ENCODE peak calls at places on chromosomes 1 and 21, in six cellular contexts. F is K562, A is HepG2, P is HCT116, I is GM12878, Y is H1. V is an unnamed sample.

GRCh38 chr1:179803916-179804315 is 60.8 kb downstream of the FAM163A start:
- DNase-seq in F (no peak), Y (no peak), I (no peak), P (no peak), A (no peak), V (no peak)

GRCh38 chr1:177355575-177355974 is 184.8 kb downstream of the BRINP2 start:
- DNase-seq in I (no peak), F (no peak), Y (peak; percentile 62), P (no peak), A (peak; percentile 3), V (peak; percentile 41)

GRCh38 chr1:55257958-55258357 is 42.8 kb upstream of the USP24 start:
- DNase-seq in F (no peak), Y (no peak), A (no peak), I (peak; percentile 45), P (no peak), V (no peak)

GRCh38 chr1:232473319-232473718 is 156.6 kb downstream of the SIPA1L2 start:
- DNase-seq in I (no peak), A (no peak), P (no peak), Y (no peak), F (no peak), V (no peak)

GRCh38 chr1:27143408-27143807 is 11.5 kb downstream of the SLC9A1 start:
- DNase-seq in A (no peak), P (no peak), I (no peak), F (peak; percentile 59), Y (no peak), V (no peak)

GRCh38 chr1:36306210-36306901 is at the start of gene SH3D21:
- DNase-seq in F (peak; percentile 40), Y (peak; percentile 84), P (no peak), A (peak; percentile 67), I (no peak), V (peak; percentile 59)

GRCh38 chr1:81662913-81663526 is 137.7 kb upstream of the ADGRL2 start:
- DNase-seq in A (no peak), F (no peak), I (no peak), P (no peak), Y (no peak), V (no peak)

GRCh38 chr1:39359028-39359570 is 132.3 kb upstream of the BMP8A start:
- DNase-seq in F (no peak), I (no peak), P (no peak), A (no peak), Y (no peak), V (no peak)

GRCh38 chr1:207181838-207182237 is 77.8 kb downstream of the C4BPA start:
- DNase-seq in I (no peak), A (no peak), F (no peak), Y (no peak), P (no peak), V (no peak)

GRCh38 chr1:244074559-244075171 is 23.6 kb downstream of the ZBTB18 start:
- DNase-seq in Y (peak; percentile 43), P (no peak), F (no peak), A (no peak), I (no peak), V (no peak)

GRCh38 chr1:245409341-245410195 is 254.8 kb downstream of the KIF26B start:
- DNase-seq in A (no peak), Y (no peak), F (no peak), I (no peak), P (no peak), V (no peak)

GRCh38 chr1:185352067-185352466 is 35.0 kb upstream of the IVNS1ABP start:
- DNase-seq in P (no peak), F (peak; percentile 25), A (no peak), I (no peak), Y (no peak), V (no peak)

GRCh38 chr1:64686828-64687724 is 57.8 kb upstream of the RAVER2 start:
- DNase-seq in F (peak; percentile 66), Y (no peak), P (peak; percentile 43), A (peak; percentile 37), I (no peak), V (peak; percentile 49)

GRCh38 chr1:25487628-25488027 is 55.8 kb upstream of the LDLRAP1 start:
- DNase-seq in P (no peak), Y (no peak), F (peak; percentile 59), I (no peak), A (peak; percentile 8), V (peak; percentile 37)

GRCh38 chr1:224276768-224277487 is 53.0 kb downstream of the NVL start:
- DNase-seq in Y (no peak), F (no peak), I (no peak), P (no peak), A (no peak), V (no peak)

GRCh38 chr1:150887018-150887417 is at the start of gene CTXND2:
- DNase-seq in I (no peak), P (no peak), Y (no peak), A (no peak), F (no peak), V (no peak)
- TF ChIP-seq SIN3A in I (no peak), P (no peak), Y (no peak), A (no peak), F (no peak), V (no peak)

GRCh38 chr1:8524637-8525157 is 206.8 kb downstream of the SLC45A1 start:
- DNase-seq in F (no peak), I (no peak), A (no peak), Y (no peak), P (no peak), V (no peak)
- H3K9ac ChIP-seq in F (no peak overlapping the region), I (peak overlapping the region; percentile 36), A (no peak overlapping the region), Y (no peak overlapping the region), P (no peak overlapping the region), V (peak overlapping the region; percentile 73)

DNA sequence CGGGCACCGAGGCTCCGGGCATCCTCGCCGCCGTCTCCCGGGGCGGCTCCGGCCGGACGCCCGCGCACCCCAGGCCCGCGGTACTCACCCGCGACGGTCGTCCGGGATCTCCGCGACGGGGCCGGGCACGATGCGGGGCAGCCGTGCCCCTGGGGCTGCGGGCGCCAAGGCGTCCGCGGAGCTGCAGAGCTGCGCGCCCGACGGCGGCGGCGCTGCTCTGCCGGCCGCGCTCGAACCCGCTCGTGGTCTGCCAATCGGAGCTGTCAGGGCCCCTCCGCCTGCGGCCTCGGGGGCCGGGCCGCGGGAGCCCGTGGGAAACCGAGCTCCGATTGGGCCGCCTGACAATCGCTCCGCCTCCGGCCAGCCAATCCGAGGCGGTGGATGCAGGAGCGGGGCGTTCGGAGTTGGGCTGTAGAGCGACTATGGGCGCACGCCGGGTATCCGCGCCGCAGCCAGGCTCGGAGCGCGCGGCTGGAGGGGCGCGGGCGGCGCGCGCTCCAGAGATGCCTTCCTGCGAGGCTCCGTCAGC is 100.6 kb upstream of the SOD1 start:
- DNase-seq in A (no peak), P (peak; percentile 80), Y (peak; percentile 94), F (no peak), I (peak; percentile 54), V (peak; percentile 97)
- TF ChIP-seq POLR2AphosphoS5 in A (no peak), P (peak; percentile 38), Y (no peak), F (no peak), I (no peak), V (no peak)

GRCh38 chr1:211285196-211285595 is 26.0 kb downstream of the RCOR3 start:
- DNase-seq in I (no peak), Y (no peak), P (no peak), A (no peak), F (no peak), V (no peak)
- TF ChIP-seq SIN3A in I (no peak), Y (no peak), P (no peak), A (no peak), F (no peak), V (no peak)

DNA sequence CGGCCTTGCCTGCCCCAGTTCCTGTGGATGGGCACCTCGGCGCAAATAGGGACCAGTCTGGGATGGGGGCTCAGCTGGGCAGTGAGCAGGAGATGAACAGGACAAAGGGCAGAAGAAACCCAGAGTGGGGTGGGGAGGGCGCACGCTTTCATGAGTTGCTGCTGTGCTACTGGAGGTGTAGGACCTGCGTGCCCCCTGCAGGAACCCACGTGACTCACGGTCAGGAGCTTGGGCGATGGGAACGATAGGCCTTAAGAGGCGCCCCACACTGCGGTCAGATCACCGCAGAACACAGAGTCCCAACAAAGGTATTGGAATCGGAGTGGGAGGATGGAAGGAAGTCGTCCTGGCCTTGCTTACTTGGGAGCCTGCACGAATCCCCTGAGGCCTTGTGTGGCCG is 17.2 kb downstream of the PRDM15 start:
- DNase-seq in F (no peak), Y (no peak), A (no peak), P (no peak), I (no peak), V (no peak)
- H3K9ac ChIP-seq in F (no peak overlapping the region), Y (no peak overlapping the region), A (no peak overlapping the region), P (no peak overlapping the region), I (peak overlapping the region; percentile 79), V (no peak overlapping the region)

GRCh38 chr1:4407851-4408250 is 246.6 kb upstream of the AJAP1 start:
- DNase-seq in P (no peak), F (no peak), Y (no peak), I (no peak), A (no peak), V (no peak)
- TF ChIP-seq POLR2AphosphoS5 in P (no peak), F (no peak), Y (no peak), I (no peak), A (no peak), V (no peak)

DNA sequence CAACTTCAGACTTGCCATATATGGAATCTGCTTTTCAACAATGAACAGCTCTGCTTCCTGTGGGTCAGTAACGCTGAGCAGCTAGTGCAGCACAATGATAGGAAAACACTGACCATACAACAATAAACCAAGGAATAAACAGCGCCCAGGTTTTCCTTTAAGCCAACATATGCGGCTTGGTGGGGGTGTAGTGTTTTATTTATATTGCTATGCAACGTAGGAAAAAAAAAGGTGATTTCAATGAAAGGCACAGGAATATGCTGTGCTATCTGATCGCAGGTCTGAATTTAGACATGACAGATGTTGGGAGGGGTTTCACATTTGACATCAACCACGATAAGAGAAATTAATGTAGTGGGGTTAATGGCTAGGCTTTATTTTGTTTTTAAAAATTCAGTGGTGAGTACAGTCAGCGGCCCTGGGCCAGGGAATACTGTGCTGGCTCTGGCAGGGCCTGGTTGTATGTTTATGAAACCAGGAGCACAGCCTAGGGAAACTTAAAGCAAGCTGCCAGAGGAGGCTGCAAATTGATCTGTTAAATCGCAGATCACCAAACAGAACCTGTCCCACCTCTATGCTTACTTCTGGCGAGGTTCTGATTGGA is 4.3 kb downstream of the TSPAN2 start:
- DNase-seq in Y (no peak), P (no peak), A (no peak), F (no peak), I (no peak), V (peak; percentile 56)
- TF ChIP-seq SIN3A in Y (no peak), P (no peak), A (no peak), F (no peak), I (no peak), V (no peak)

GRCh38 chr1:41666991-41667631 is 182.6 kb upstream of the EDN2 start:
- DNase-seq in Y (no peak), F (no peak), I (peak; percentile 53), P (no peak), A (no peak), V (no peak)
- H3K9ac ChIP-seq in Y (no peak overlapping the region), F (no peak overlapping the region), I (peak overlapping the region; percentile 57), P (no peak overlapping the region), A (no peak overlapping the region), V (no peak overlapping the region)

GRCh38 chr21:44425895-44426662 is 29.2 kb upstream of the LRRC3 start:
- DNase-seq in P (no peak), I (no peak), F (no peak), Y (no peak), A (no peak), V (no peak)
- TF ChIP-seq POLR2AphosphoS5 in P (no peak), I (no peak), F (no peak), Y (no peak), A (no peak), V (no peak)

V was measured in SK-N-SH.